ENCODE peak calls at places on chromosomes 16 and 17, in five cellular contexts. B, F, N, C and V are unnamed samples.

GRCh38 chr17:79340286-79340685 is 265.7 kb downstream of the ENGASE start:
- DNase-seq in B (no peak), F (peak; percentile 39), N (no peak), C (no peak), V (no peak)

GRCh38 chr17:67244621-67245072 is 349 bp downstream of the HELZ start:
- DNase-seq in B (peak; percentile 56), F (no peak), N (no peak), C (peak; percentile 51), V (no peak)

GRCh38 chr17:79108870-79109269 is 34.2 kb downstream of the ENGASE start:
- DNase-seq in B (no peak), F (no peak), N (no peak), C (no peak), V (no peak)

GRCh38 chr16:76265434-76266045 is 11.7 kb upstream of the CNTNAP4 start:
- DNase-seq in B (peak; percentile 87), F (no peak), N (peak; percentile 31), C (peak; percentile 12), V (peak; percentile 31)

GRCh38 chr16:3242709-3243108 is 7.8 kb upstream of the ZNF200 start:
- DNase-seq in B (no peak), F (no peak), N (no peak), C (no peak), V (no peak)

GRCh38 chr17:31467502-31468256 is 76.2 kb downstream of the RAB11FIP4 start:
- DNase-seq in B (peak; percentile 44), F (no peak), N (peak; percentile 91), C (no peak), V (peak; percentile 58)

GRCh38 chr16:66751135-66751991 is at the start of gene DYNC1LI2:
- DNase-seq in B (peak; percentile 83), F (no peak), N (peak; percentile 55), C (peak; percentile 95), V (no peak)

GRCh38 chr16:66547101-66547989 is 2.6 kb downstream of the TK2 start:
- DNase-seq in B (no peak), F (no peak), N (no peak), C (no peak), V (no peak)

GRCh38 chr17:40122944-40123810 is 1.4 kb downstream of the MSL1 start:
- DNase-seq in B (peak; percentile 86), F (no peak), N (no peak), C (peak; percentile 74), V (peak; percentile 85)

GRCh38 chr17:82592751-82593589 is 55.3 kb downstream of the WDR45B start:
- DNase-seq in B (peak; percentile 88), F (peak; percentile 30), N (peak; percentile 87), C (no peak), V (peak; percentile 63)

GRCh38 chr17:7290166-7290565 is 4.3 kb downstream of the YBX2 start:
- DNase-seq in B (no peak), F (no peak), N (no peak), C (no peak), V (no peak)

GRCh38 chr16:13041646-13042045 is 140.2 kb downstream of the SHISA9 start:
- DNase-seq in B (no peak), F (no peak), N (no peak), C (no peak), V (no peak)

GRCh38 chr16:88466175-88466862 is 13.2 kb downstream of the ZFPM1 start:
- DNase-seq in B (no peak), F (no peak), N (no peak), C (no peak), V (no peak)

GRCh38 chr16:88467433-88468051 is 14.5 kb downstream of the ZFPM1 start:
- DNase-seq in B (no peak), F (no peak), N (no peak), C (no peak), V (no peak)

GRCh38 chr16:88469615-88470395 is 16.7 kb downstream of the ZFPM1 start:
- DNase-seq in B (no peak), F (no peak), N (no peak), C (no peak), V (no peak)

GRCh38 chr16:88466949-88467348 is 13.9 kb downstream of the ZFPM1 start:
- DNase-seq in B (no peak), F (no peak), N (no peak), C (no peak), V (no peak)

DNA sequence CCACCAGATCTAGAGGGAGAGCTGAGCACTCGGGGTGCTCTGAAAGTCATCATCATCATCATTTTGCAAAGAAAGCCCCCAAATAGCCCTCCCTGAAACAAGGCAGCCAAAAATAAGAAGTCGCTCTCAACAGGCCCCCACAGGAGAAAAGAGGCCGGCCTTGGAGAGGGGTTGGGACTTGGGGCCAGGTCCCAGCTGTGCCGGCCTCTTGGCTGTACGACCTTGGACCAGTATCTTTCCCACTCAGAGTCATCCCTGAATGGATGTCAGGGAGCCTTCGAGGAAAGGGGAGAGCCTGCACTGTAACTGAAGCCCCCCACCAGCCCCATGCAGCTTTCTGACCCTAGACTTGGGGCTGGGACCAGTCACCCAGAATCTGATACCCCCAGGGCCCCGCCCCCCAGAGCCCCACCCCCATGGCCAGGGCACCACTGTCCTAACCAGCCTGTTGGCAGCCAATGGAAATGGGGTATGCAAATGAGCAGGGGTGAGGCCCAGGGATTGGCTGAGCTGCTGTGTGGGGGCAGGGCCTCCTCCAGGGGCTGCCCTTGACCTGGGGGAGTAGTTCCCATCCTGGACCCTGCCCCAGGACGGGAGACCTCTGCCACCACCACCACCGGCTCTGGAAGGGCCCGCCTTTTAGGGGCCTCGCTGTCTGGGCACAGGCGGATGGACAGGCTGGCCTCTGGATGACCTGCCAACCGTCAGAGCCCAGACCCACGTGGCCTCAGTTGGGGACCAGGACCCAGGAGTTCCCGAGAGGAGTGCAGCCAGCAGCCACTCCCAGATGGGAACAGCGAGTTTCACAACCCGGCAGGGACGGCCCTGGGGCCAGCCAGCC is 15.4 kb downstream of the ZFPM1 start:
- DNase-seq in B (peak; percentile 95), F (no peak), N (peak; percentile 67), C (peak; percentile 95), V (peak; percentile 67)
- TF ChIP-seq CREB1 in B (no peak), F (no peak), N (no peak), C (no peak), V (no peak)

GRCh38 chr17:80962356-80963329 is 29.0 kb upstream of the CHMP6 start:
- DNase-seq in B (no peak), F (no peak), N (no peak), C (no peak), V (no peak)

GRCh38 chr17:80964231-80964856 is 27.3 kb upstream of the CHMP6 start:
- DNase-seq in B (no peak), F (no peak), N (no peak), C (no peak), V (no peak)

GRCh38 chr17:80965606-80966005 is 26.0 kb upstream of the CHMP6 start:
- DNase-seq in B (no peak), F (no peak), N (no peak), C (no peak), V (no peak)

GRCh38 chr17:80963812-80964211 is 27.8 kb upstream of the CHMP6 start:
- DNase-seq in B (no peak), F (no peak), N (no peak), C (no peak), V (no peak)

GRCh38 chr17:80964859-80965580 is 26.6 kb upstream of the CHMP6 start:
- DNase-seq in B (no peak), F (no peak), N (no peak), C (no peak), V (no peak)
- H3K79me2 ChIP-seq in B (no peaks in the 10 kb centered on the region), F (no peaks in the 10 kb centered on the region), N (no peaks in the 10 kb centered on the region), C (no peaks in the 10 kb centered on the region), V (no peaks in the 10 kb centered on the region)

GRCh38 chr16:84603115-84603816 is 14.6 kb downstream of the COTL1 start:
- DNase-seq in B (no peak), F (no peak), N (no peak), C (no peak), V (no peak)
- TF ChIP-seq CREB1 in B (no peak), F (no peak), N (no peak), C (no peak), V (no peak)

GRCh38 chr16:47140686-47141085 is 3.1 kb downstream of the NETO2 start:
- DNase-seq in B (no peak), F (no peak), N (no peak), C (no peak), V (no peak)
- H3K79me2 ChIP-seq in B (peaks cover 50% of the 10 kb centered on the region), F (peaks cover 66% of the 10 kb centered on the region), N (no peaks in the 10 kb centered on the region), C (peaks cover 78% of the 10 kb centered on the region), V (no peaks in the 10 kb centered on the region)

DNA sequence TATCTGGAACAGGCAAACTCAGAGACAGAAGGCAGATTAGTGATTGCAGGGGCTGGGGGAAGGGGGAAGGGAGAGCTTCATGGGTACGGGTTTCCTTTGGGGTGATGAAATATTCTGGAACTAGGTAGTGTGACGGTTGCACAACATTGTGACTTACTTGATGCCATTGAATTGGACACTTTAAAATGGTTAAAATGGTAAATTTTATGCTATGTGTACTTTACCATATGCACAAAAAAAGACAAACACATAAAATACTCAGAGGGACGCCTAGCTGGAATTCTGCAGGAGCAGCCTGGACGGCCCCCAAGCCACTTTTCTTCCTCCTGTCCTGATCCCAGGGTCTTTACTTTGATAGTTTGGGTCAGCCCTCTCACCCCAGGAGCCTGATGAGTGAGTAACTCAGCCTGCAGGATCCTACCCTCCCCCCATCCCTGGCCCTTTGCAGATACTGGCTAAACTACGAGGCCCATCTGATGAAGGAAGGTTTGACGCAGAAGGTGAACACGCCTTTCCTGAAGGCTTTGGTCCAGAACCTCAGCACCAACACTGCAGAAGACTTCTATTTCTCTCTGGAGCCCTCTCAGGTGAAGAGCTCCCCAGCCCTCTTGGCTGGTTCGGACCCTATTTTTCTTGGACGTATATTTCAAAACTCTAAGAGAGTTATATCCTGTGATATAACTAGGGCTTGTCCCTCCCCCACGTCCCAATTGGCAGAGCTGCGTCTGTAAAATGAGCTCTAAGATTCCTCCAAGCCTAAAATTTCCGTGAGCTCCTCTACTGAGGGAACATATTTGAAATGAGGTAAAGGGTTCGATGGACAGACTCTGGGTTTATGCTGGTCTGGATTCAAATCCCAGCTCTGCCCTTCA is 7.9 kb downstream of the ADGRG3 start:
- DNase-seq in B (peak; percentile 68), F (no peak), N (no peak), C (peak; percentile 71), V (peak; percentile 58)
- TF ChIP-seq CREB1 in B (no peak), F (no peak), N (no peak), C (peak; percentile 48), V (no peak)